ENCODE peak calls at places on chromosomes 4 and X, in ten cellular contexts. O is NB4, D is H1, C is HepG2, A is ovary, T is body of pancreas, R is uterus, K is tibial nerve, Z is K562, Q is vagina. B is an unnamed sample.

GRCh38 chrX:646796-647195 is 16.2 kb downstream of the SHOX start:
- DNase-seq in O (no peak), D (no peak), C (no peak), A (no peak), T (no peak), R (no peak), K (no peak), Z (no peak), Q (no peak), B (no peak)

GRCh38 chr4:108834787-108835384 is 72.0 kb upstream of the ETNPPL start:
- DNase-seq in O (peak), D (no peak), C (peak), A (no peak), T (no peak), R (no peak), K (no peak), Z (peak), Q (no peak), B (no peak)

GRCh38 chr4:123819362-123820035 is 422.9 kb downstream of the SPRY1 start:
- DNase-seq in O (no peak), D (no peak), C (no peak), A (no peak), T (no peak), R (no peak), K (no peak), Z (no peak), Q (no peak), B (no peak)

GRCh38 chr4:109276482-109277095 is 25.9 kb downstream of the COL25A1 start:
- DNase-seq in O (no peak), D (no peak), C (no peak), A (no peak), T (no peak), R (no peak), K (no peak), Z (no peak), Q (no peak), B (no peak)

GRCh38 chr4:128347930-128348660 is 60.5 kb upstream of the PGRMC2 start:
- DNase-seq in O (no peak), D (no peak), C (no peak), A (no peak), T (no peak), R (no peak), K (peak), Z (peak), Q (no peak), B (no peak)

GRCh38 chr4:98950925-98951324 is 22.0 kb upstream of the EIF4E start:
- DNase-seq in O (peak), D (no peak), C (no peak), A (no peak), T (no peak), R (no peak), K (no peak), Z (peak), Q (no peak), B (no peak)

GRCh38 chr4:84965558-84966381 is 720 bp downstream of the WDFY3 start:
- DNase-seq in O (peak), D (no peak), C (peak), A (peak), T (peak), R (peak), K (no peak), Z (peak), Q (no peak), B (no peak)

GRCh38 chr4:2141762-2142520 is 82.8 kb downstream of the NAT8L start:
- DNase-seq in O (no peak), D (peak), C (no peak), A (no peak), T (no peak), R (no peak), K (no peak), Z (no peak), Q (no peak), B (no peak)

GRCh38 chr4:89119166-89119565 is 7.8 kb downstream of the TIGD2 start:
- DNase-seq in O (no peak), D (no peak), C (no peak), A (no peak), T (no peak), R (no peak), K (no peak), Z (no peak), Q (no peak), B (no peak)

GRCh38 chrX:72130762-72131231 is 918 bp downstream of the RTL5 start:
- DNase-seq in O (no peak), D (no peak), C (no peak), A (peak), T (no peak), R (peak), K (no peak), Z (no peak), Q (peak), B (no peak)

GRCh38 chrX:72128881-72129280 is 2.8 kb downstream of the RTL5 start:
- DNase-seq in O (peak), D (no peak), C (peak), A (no peak), T (no peak), R (no peak), K (no peak), Z (no peak), Q (no peak), B (no peak)

GRCh38 chrX:72131317-72132294 is at the start of gene RTL5:
- DNase-seq in O (peak), D (no peak), C (peak), A (peak), T (peak), R (peak), K (peak), Z (peak), Q (peak), B (no peak)

GRCh38 chrX:72129661-72130060 is 2.1 kb downstream of the RTL5 start:
- DNase-seq in O (no peak), D (no peak), C (no peak), A (no peak), T (no peak), R (no peak), K (no peak), Z (no peak), Q (no peak), B (no peak)

GRCh38 chrX:72130156-72130761 is 1.5 kb downstream of the RTL5 start:
- DNase-seq in O (no peak), D (no peak), C (no peak), A (no peak), T (no peak), R (no peak), K (no peak), Z (no peak), Q (no peak), B (no peak)
- H3K4me3 ChIP-seq in O (no peak), D (no peak), C (no peak), A (no peak), T (no peak), R (no peak), K (no peak), Z (no peak), Q (no peak), B (no peak)

GRCh38 chrX:135521405-135522131 is 1.1 kb downstream of the INTS6L start:
- DNase-seq in O (peak), D (peak), C (no peak), A (peak), T (peak), R (peak), K (peak), Z (peak), Q (peak), B (peak)
- TF ChIP-seq POLR2A in O (peak), D (peak), C (no peak), A (peak), T (peak), R (peak), K (peak), Z (peak), Q (peak), B (peak)

GRCh38 chrX:16469870-16470269 is 180.1 kb upstream of the S100G start:
- DNase-seq in O (peak), D (no peak), C (no peak), A (no peak), T (peak), R (no peak), K (no peak), Z (peak), Q (no peak), B (no peak)

GRCh38 chrX:16462912-16463311 is 187.0 kb upstream of the S100G start:
- DNase-seq in O (no peak), D (no peak), C (no peak), A (no peak), T (no peak), R (peak), K (no peak), Z (no peak), Q (no peak), B (no peak)

GRCh38 chrX:16464369-16464768 is 185.6 kb upstream of the S100G start:
- DNase-seq in O (no peak), D (peak), C (no peak), A (no peak), T (no peak), R (no peak), K (no peak), Z (no peak), Q (no peak), B (no peak)

GRCh38 chrX:16465081-16465876 is 184.7 kb upstream of the S100G start:
- DNase-seq in O (no peak), D (no peak), C (no peak), A (no peak), T (no peak), R (no peak), K (no peak), Z (no peak), Q (no peak), B (no peak)

DNA sequence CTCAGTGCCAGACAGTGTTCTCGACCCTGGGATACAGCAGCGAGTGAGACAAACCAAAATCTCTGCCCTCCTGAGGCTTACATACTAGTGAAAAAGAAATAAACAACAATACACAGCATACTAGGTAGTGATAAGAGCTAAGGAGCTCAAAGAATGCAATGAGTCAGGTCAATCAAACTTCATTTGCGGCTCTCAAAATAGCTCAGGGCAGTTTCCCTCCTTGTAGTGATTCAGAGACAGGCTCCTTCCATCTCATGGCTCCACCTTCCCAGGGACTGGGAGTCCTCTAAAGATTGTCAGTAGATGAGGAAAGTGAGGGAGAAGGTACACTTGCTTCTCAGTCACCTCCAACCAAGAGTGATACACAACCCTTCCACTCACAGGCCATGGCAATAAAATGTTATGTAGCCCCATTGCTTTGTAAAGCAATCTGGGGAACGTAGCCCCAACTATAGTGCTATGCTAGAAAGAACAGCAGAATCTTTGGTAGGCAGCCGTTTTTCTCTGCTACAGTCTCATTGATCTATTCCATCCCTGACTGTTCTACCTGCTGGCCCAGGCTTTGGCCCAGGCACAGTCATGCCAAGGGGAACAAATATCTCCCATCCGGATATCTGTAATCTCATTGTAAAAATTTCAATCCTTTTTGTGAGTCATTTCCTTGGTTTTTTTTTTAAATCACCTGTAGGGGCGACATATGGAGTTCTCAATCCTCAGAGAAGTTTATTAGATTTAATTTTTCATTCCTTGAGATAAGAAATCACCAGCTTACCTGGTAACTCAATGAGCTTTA is 183.1 kb upstream of the S100G start:
- DNase-seq in O (no peak), D (no peak), C (no peak), A (no peak), T (no peak), R (no peak), K (no peak), Z (no peak), Q (no peak), B (no peak)
- H3K4me3 ChIP-seq in O (no peak), D (no peak), C (no peak), A (no peak), T (no peak), R (no peak), K (no peak), Z (no peak), Q (no peak), B (no peak)

GRCh38 chrX:153470411-153471363 is at the start of gene HAUS7:
- DNase-seq in O (peak), D (peak), C (peak), A (peak), T (peak), R (peak), K (peak), Z (peak), Q (peak), B (peak)
- TF ChIP-seq POLR2A in O (peak), D (peak), C (peak), A (peak), T (peak), R (peak), K (no peak), Z (peak), Q (no peak), B (no peak)